ENCODE peak calls at places on chromosomes 11 and 22, in four cellular contexts. P, D, V and C are unnamed samples.
A peak's percentile ranks its signal among the peaks of the same experiment; 100 is the strongest.

GRCh38 chr22:19965771-19966709 is 24.4 kb upstream of the TXNRD2 start:
- DNase-seq in P (no peak), V (no peak), D (peak; percentile 53), C (peak; percentile 68)

GRCh38 chr22:18970948-18971315 is 34.8 kb upstream of the PRODH start:
- DNase-seq in V (no peak), D (peak; percentile 58), P (no peak), C (no peak)

GRCh38 chr11:120130176-120130980 is 7.5 kb downstream of the TRIM29 start:
- DNase-seq in V (no peak), P (no peak), D (peak; percentile 45), C (no peak)

GRCh38 chr11:119210035-119210434 is 3.9 kb downstream of the CBL start:
- DNase-seq in D (no peak), P (no peak), V (no peak), C (no peak)

GRCh38 chr11:5631969-5632635 is 7.3 kb downstream of the TRIM34 start:
- DNase-seq in P (no peak), D (no peak), V (no peak), C (no peak)

GRCh38 chr11:74159642-74160041 is 11.2 kb downstream of the C2CD3 start:
- DNase-seq in D (no peak), V (no peak), P (no peak), C (no peak)

GRCh38 chr11:76455931-76456330 is 11.1 kb downstream of the EMSY start:
- DNase-seq in D (no peak), P (no peak), V (no peak), C (no peak)

GRCh38 chr11:60169264-60169915 is 13.5 kb downstream of the MS4A6A start:
- DNase-seq in D (no peak), P (peak; percentile 9), V (peak; percentile 46), C (peak; percentile 43)

GRCh38 chr11:103676413-103676812 is 360.0 kb upstream of the DDI1 start:
- DNase-seq in P (no peak), D (no peak), V (no peak), C (no peak)

GRCh38 chr11:68302256-68303054 is 9.9 kb upstream of the LRP5 start:
- DNase-seq in P (no peak), D (no peak), V (peak; percentile 87), C (no peak)

GRCh38 chr11:46277313-46277622 is 194 bp upstream of the CREB3L1 start:
- DNase-seq in D (no peak), P (peak; percentile 59), V (no peak), C (no peak)

GRCh38 chr11:67436459-67437081 is 912 bp downstream of the PTPRCAP start:
- DNase-seq in D (peak; percentile 78), P (peak; percentile 43), V (no peak), C (no peak)

GRCh38 chr11:86134580-86135318 is 65.9 kb upstream of the PICALM start:
- DNase-seq in D (no peak), V (no peak), P (no peak), C (no peak)

GRCh38 chr11:93796832-93797231 is 12.8 kb downstream of the MED17 start:
- DNase-seq in D (no peak), P (no peak), V (no peak), C (no peak)

GRCh38 chr11:122441702-122442092 is 213.8 kb upstream of the UBASH3B start:
- DNase-seq in P (no peak), D (no peak), V (no peak), C (no peak)

GRCh38 chr11:3155691-3156258 is 9.3 kb downstream of the OSBPL5 start:
- DNase-seq in V (no peak), D (peak; percentile 67), P (no peak), C (peak; percentile 40)

GRCh38 chr22:29936186-29936585 is 53.2 kb downstream of the MTMR3 start:
- DNase-seq in P (no peak), V (no peak), D (no peak), C (no peak)

GRCh38 chr22:35995772-35996171 is 32.9 kb downstream of the RBFOX2 start:
- DNase-seq in V (no peak), D (peak; percentile 83), P (no peak), C (peak; percentile 89)

GRCh38 chr11:79579063-79579462 is 138.2 kb upstream of the TENM4 start:
- DNase-seq in D (no peak), V (no peak), P (no peak), C (no peak)

GRCh38 chr11:117795726-117796455 is 1.1 kb downstream of the DSCAML1 start:
- DNase-seq in P (peak; percentile 58), V (no peak), D (peak; percentile 83), C (no peak)

GRCh38 chr11:98679673-98680072 is 341.1 kb upstream of the CNTN5 start:
- DNase-seq in P (no peak), V (no peak), D (no peak), C (no peak)

GRCh38 chr22:45731798-45732495 is 60.3 kb downstream of the ATXN10 start:
- DNase-seq in V (no peak), D (no peak), P (no peak), C (no peak)

GRCh38 chr11:303359-303758 is 4.0 kb upstream of the IFITM5 start:
- DNase-seq in D (no peak), V (no peak), P (no peak), C (peak; percentile 44)

GRCh38 chr11:61702701-61703312 is 22.6 kb downstream of the DAGLA start:
- DNase-seq in P (no peak), V (no peak), D (no peak), C (peak; percentile 34)

GRCh38 chr11:95101935-95102334 is 12.3 kb downstream of the ENDOD1 start:
- DNase-seq in P (peak; percentile 74), V (no peak), D (no peak), C (no peak)

GRCh38 chr11:59767212-59767611 is 12.0 kb downstream of the STX3 start:
- DNase-seq in P (no peak), V (no peak), D (no peak), C (no peak)

GRCh38 chr11:17063171-17064002 is 14.1 kb downstream of the RPS13 start:
- DNase-seq in P (peak; percentile 78), V (peak; percentile 59), D (no peak), C (peak; percentile 87)

GRCh38 chr22:27397948-27398330 is 403.6 kb downstream of the MN1 start:
- DNase-seq in P (no peak), V (no peak), D (peak; percentile 88), C (peak; percentile 88)

DNA sequence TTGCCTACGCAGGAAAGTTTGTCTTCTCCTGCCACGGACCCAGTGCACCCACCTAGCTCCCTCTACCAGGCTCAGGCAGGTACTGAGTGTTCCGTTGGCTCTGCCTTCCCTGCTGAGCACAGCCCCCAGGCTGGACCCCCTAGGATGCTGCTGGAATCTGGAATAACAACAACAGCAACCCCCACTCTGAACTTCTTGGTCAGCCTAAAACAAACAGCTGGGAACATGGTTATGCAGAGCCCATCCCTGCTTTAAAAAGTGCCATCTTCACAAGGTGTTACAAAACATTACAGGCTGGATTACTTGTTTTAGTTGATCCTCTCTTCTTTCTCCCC is 1.8 kb downstream of the OPCML start:
- DNase-seq in D (no peak), P (no peak), V (no peak), C (no peak)
- H3K9me3 ChIP-seq in D (no peaks in the 10 kb centered on the region), P (no peaks in the 10 kb centered on the region), V (no peaks in the 10 kb centered on the region), C (no peaks in the 10 kb centered on the region)

DNA sequence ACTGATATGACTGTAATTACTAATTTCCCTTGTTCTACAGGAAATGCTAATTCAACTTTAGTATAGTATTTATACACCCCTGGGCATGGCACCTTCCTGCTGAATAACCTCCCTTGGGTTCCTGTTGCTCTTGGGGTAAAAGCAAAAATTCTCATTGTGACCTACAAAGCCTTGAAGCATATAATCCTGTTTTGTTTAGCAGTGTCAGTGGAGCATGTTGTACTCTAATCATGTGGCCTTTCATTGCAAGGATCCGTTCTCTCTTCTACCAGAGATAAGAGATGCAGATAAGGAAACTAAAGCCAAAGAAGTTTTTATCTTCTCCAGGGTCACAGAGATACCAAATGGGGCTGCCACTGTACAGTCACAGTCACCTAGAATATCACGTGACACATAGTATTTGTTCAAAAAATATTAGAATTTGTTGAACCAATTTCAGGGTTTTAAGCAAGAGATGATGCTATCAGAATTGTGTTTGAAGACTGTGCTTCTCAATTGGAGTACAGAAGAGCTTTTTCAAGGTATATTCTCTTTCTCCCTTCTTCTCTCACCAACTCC is 25.1 kb downstream of the CSRP3 start:
- DNase-seq in P (no peak), D (no peak), V (no peak), C (no peak)
- H3K27ac ChIP-seq in P (no peak overlapping the region), D (no peak overlapping the region), V (no peak overlapping the region), C (no peak overlapping the region)

GRCh38 chr22:49404576-49405199 is 423.0 kb downstream of the BRD1 start:
- DNase-seq in D (no peak), P (no peak), V (no peak), C (no peak)

GRCh38 chr22:49402169-49402568 is 425.5 kb downstream of the BRD1 start:
- DNase-seq in D (peak; percentile 36), V (no peak), P (no peak), C (no peak)

GRCh38 chr22:49404020-49404419 is 423.7 kb downstream of the BRD1 start:
- DNase-seq in V (no peak), P (no peak), D (no peak), C (no peak)

GRCh38 chr22:49400866-49401598 is 426.6 kb downstream of the BRD1 start:
- DNase-seq in V (no peak), D (peak; percentile 43), P (no peak), C (no peak)

DNA sequence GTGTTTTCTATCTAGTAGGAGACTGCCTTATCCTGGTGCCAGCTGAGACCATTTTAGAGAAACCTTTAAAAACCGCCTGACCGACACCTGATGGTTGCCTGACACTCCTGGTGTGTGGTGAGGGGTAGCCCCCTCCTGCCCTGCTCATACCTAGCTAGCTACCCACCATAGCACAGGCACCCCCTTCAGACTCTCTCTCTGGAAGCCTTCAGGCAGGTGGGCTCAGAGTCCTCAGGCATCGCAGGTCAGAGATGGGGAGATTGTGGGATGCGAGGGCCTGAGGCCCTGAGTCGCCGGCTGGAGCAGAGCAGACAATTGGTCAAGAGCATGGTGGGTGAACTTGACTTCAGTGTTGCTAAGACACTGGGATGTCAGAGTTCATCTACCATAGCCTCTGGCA is 424.6 kb downstream of the BRD1 start:
- DNase-seq in P (no peak), V (no peak), D (no peak), C (no peak)
- H3K9me3 ChIP-seq in P (no peaks in the 10 kb centered on the region), V (no peaks in the 10 kb centered on the region), D (no peaks in the 10 kb centered on the region), C (no peaks in the 10 kb centered on the region)

GRCh38 chr11:75191330-75191717 is 40.4 kb downstream of the SLCO2B1 start:
- DNase-seq in V (no peak), P (peak; percentile 43), D (no peak), C (peak; percentile 68)
- H3K27ac ChIP-seq in V (no peak overlapping the region), P (peak overlapping the region; percentile 23), D (no peak overlapping the region), C (no peak overlapping the region)

DNA sequence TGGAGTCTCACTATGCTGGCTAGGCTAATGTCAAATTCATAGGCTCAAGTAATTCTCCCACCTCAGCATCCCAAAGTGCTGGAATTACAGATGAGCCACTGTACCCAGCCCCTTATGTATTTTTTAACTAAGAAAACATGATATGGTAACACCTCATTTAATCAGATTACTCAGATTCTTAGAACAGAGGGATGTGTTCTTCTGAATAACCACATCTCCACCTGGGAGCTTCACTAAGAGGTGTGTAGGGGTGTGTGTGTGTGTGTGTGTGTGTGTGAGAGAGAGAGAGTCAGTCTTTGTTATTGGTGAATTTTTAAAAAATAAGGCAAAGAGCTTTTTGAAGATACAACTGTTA is 103.0 kb downstream of the USP35 start:
- DNase-seq in D (no peak), V (no peak), P (no peak), C (no peak)
- H3K9me3 ChIP-seq in D (peaks cover 6% of the 10 kb centered on the region), V (peaks cover 19% of the 10 kb centered on the region), P (peaks cover 4% of the 10 kb centered on the region), C (no peaks in the 10 kb centered on the region)

GRCh38 chr11:1779034-1779805 is 15.5 kb upstream of the CTSD start:
- DNase-seq in P (no peak), V (no peak), D (no peak), C (no peak)
- H3K27ac ChIP-seq in P (no peak overlapping the region), V (peak overlapping the region; percentile 41), D (no peak overlapping the region), C (no peak overlapping the region)